ENCODE peak calls at places on chromosomes 12 and 14, in ten cellular contexts. One of them, this sample, is unnamed.

GRCh38 chr12:106801167-106801708 is 26.8 kb downstream of the RIC8B start:
- DNase-seq in Panc1: no peak
- DNase-seq in effector memory CD8-positive, alpha-beta T cell: no peak
- DNase-seq in NCI-H345: no peak
- DNase-seq in fibroblast of mammary gland: no peak
- DNase-seq in NCI-H460: no peak
- DNase-seq in activated CD4-positive, CD25-positive, alpha-beta regulatory T cell: no peak
- DNase-seq in HCT116: no peak
- DNase-seq in non-pigmented ciliary epithelial cell: no peak
- DNase-seq in breast epithelium: no peak
- DNase-seq in this sample: no peak

GRCh38 chr12:38664661-38665269 is 240.6 kb downstream of the CPNE8 start:
- DNase-seq in Panc1: no peak
- DNase-seq in effector memory CD8-positive, alpha-beta T cell: no peak
- DNase-seq in NCI-H345: no peak
- DNase-seq in fibroblast of mammary gland: peak; percentile 37
- DNase-seq in NCI-H460: peak; percentile 16
- DNase-seq in activated CD4-positive, CD25-positive, alpha-beta regulatory T cell: no peak
- DNase-seq in HCT116: peak; percentile 15
- DNase-seq in non-pigmented ciliary epithelial cell: no peak
- DNase-seq in breast epithelium: no peak
- DNase-seq in this sample: no peak

GRCh38 chr12:124915249-124916236 is 1.1 kb upstream of the UBC start:
- DNase-seq in Panc1: no peak
- DNase-seq in effector memory CD8-positive, alpha-beta T cell: no peak
- DNase-seq in NCI-H345: no peak
- DNase-seq in fibroblast of mammary gland: peak; percentile 35
- DNase-seq in NCI-H460: peak; percentile 81
- DNase-seq in activated CD4-positive, CD25-positive, alpha-beta regulatory T cell: no peak
- DNase-seq in HCT116: no peak
- DNase-seq in non-pigmented ciliary epithelial cell: no peak
- DNase-seq in breast epithelium: peak; percentile 60
- DNase-seq in this sample: peak; percentile 29

GRCh38 chr14:21917699-21918436 is 244.2 kb upstream of the OR4E1 start:
- DNase-seq in Panc1: peak; percentile 79
- DNase-seq in effector memory CD8-positive, alpha-beta T cell: peak; percentile 51
- DNase-seq in NCI-H345: peak; percentile 20
- DNase-seq in fibroblast of mammary gland: peak; percentile 52
- DNase-seq in NCI-H460: peak; percentile 44
- DNase-seq in activated CD4-positive, CD25-positive, alpha-beta regulatory T cell: peak; percentile 33
- DNase-seq in HCT116: peak; percentile 31
- DNase-seq in non-pigmented ciliary epithelial cell: peak; percentile 17
- DNase-seq in breast epithelium: no peak
- DNase-seq in this sample: peak; percentile 36

GRCh38 chr14:103281496-103282231 is 52.4 kb upstream of the EIF5 start:
- DNase-seq in Panc1: no peak
- DNase-seq in effector memory CD8-positive, alpha-beta T cell: no peak
- DNase-seq in NCI-H345: peak; percentile 15
- DNase-seq in fibroblast of mammary gland: peak; percentile 49
- DNase-seq in NCI-H460: no peak
- DNase-seq in activated CD4-positive, CD25-positive, alpha-beta regulatory T cell: no peak
- DNase-seq in HCT116: no peak
- DNase-seq in non-pigmented ciliary epithelial cell: peak; percentile 19
- DNase-seq in breast epithelium: no peak
- DNase-seq in this sample: peak; percentile 7

GRCh38 chr14:73323889-73324535 is 86.7 kb downstream of the PAPLN start:
- DNase-seq in Panc1: no peak
- DNase-seq in effector memory CD8-positive, alpha-beta T cell: no peak
- DNase-seq in NCI-H345: no peak
- DNase-seq in fibroblast of mammary gland: no peak
- DNase-seq in NCI-H460: no peak
- DNase-seq in activated CD4-positive, CD25-positive, alpha-beta regulatory T cell: no peak
- DNase-seq in HCT116: no peak
- DNase-seq in non-pigmented ciliary epithelial cell: no peak
- DNase-seq in breast epithelium: no peak
- DNase-seq in this sample: no peak

GRCh38 chr12:85057370-85057963 is 21.3 kb downstream of the LRRIQ1 start:
- DNase-seq in Panc1: peak; percentile 18
- DNase-seq in effector memory CD8-positive, alpha-beta T cell: no peak
- DNase-seq in NCI-H345: peak; percentile 41
- DNase-seq in fibroblast of mammary gland: peak; percentile 56
- DNase-seq in NCI-H460: peak; percentile 59
- DNase-seq in activated CD4-positive, CD25-positive, alpha-beta regulatory T cell: no peak
- DNase-seq in HCT116: peak; percentile 39
- DNase-seq in non-pigmented ciliary epithelial cell: no peak
- DNase-seq in breast epithelium: no peak
- DNase-seq in this sample: peak; percentile 6

GRCh38 chr12:133129368-133130037 is 571 bp downstream of the ZNF891 start:
- DNase-seq in Panc1: no peak
- DNase-seq in effector memory CD8-positive, alpha-beta T cell: no peak
- DNase-seq in NCI-H345: no peak
- DNase-seq in fibroblast of mammary gland: peak; percentile 42
- DNase-seq in NCI-H460: no peak
- DNase-seq in activated CD4-positive, CD25-positive, alpha-beta regulatory T cell: no peak
- DNase-seq in HCT116: no peak
- DNase-seq in non-pigmented ciliary epithelial cell: no peak
- DNase-seq in breast epithelium: no peak
- DNase-seq in this sample: no peak

GRCh38 chr14:29352681-29353080 is 575.0 kb downstream of the PRKD1 start:
- DNase-seq in Panc1: no peak
- DNase-seq in effector memory CD8-positive, alpha-beta T cell: no peak
- DNase-seq in NCI-H345: no peak
- DNase-seq in fibroblast of mammary gland: peak; percentile 42
- DNase-seq in NCI-H460: no peak
- DNase-seq in activated CD4-positive, CD25-positive, alpha-beta regulatory T cell: no peak
- DNase-seq in HCT116: no peak
- DNase-seq in non-pigmented ciliary epithelial cell: no peak
- DNase-seq in breast epithelium: no peak
- DNase-seq in this sample: no peak

GRCh38 chr14:38548091-38548490 is 292.2 kb upstream of the CLEC14A start:
- DNase-seq in Panc1: no peak
- DNase-seq in effector memory CD8-positive, alpha-beta T cell: no peak
- DNase-seq in NCI-H345: no peak
- DNase-seq in fibroblast of mammary gland: no peak
- DNase-seq in NCI-H460: no peak
- DNase-seq in activated CD4-positive, CD25-positive, alpha-beta regulatory T cell: no peak
- DNase-seq in HCT116: no peak
- DNase-seq in non-pigmented ciliary epithelial cell: no peak
- DNase-seq in breast epithelium: no peak
- DNase-seq in this sample: no peak

GRCh38 chr14:54538055-54538454 is 28.3 kb downstream of the CGRRF1 start:
- DNase-seq in Panc1: no peak
- DNase-seq in effector memory CD8-positive, alpha-beta T cell: no peak
- DNase-seq in NCI-H345: no peak
- DNase-seq in fibroblast of mammary gland: no peak
- DNase-seq in NCI-H460: no peak
- DNase-seq in activated CD4-positive, CD25-positive, alpha-beta regulatory T cell: no peak
- DNase-seq in HCT116: no peak
- DNase-seq in non-pigmented ciliary epithelial cell: no peak
- DNase-seq in breast epithelium: no peak
- DNase-seq in this sample: no peak

GRCh38 chr12:28824849-28825248 is 324.2 kb upstream of the FAR2 start:
- DNase-seq in Panc1: no peak
- DNase-seq in effector memory CD8-positive, alpha-beta T cell: no peak
- DNase-seq in NCI-H345: no peak
- DNase-seq in fibroblast of mammary gland: peak; percentile 11
- DNase-seq in NCI-H460: no peak
- DNase-seq in activated CD4-positive, CD25-positive, alpha-beta regulatory T cell: no peak
- DNase-seq in HCT116: no peak
- DNase-seq in non-pigmented ciliary epithelial cell: no peak
- DNase-seq in breast epithelium: no peak
- DNase-seq in this sample: no peak

GRCh38 chr14:87067597-87067996 is 925.4 kb downstream of the GALC start:
- DNase-seq in Panc1: no peak
- DNase-seq in effector memory CD8-positive, alpha-beta T cell: no peak
- DNase-seq in NCI-H345: no peak
- DNase-seq in fibroblast of mammary gland: no peak
- DNase-seq in NCI-H460: no peak
- DNase-seq in activated CD4-positive, CD25-positive, alpha-beta regulatory T cell: no peak
- DNase-seq in HCT116: no peak
- DNase-seq in non-pigmented ciliary epithelial cell: no peak
- DNase-seq in breast epithelium: no peak
- DNase-seq in this sample: no peak

GRCh38 chr14:90962505-90962904 is 97.9 kb downstream of the RPS6KA5 start:
- DNase-seq in Panc1: no peak
- DNase-seq in effector memory CD8-positive, alpha-beta T cell: no peak
- DNase-seq in NCI-H345: no peak
- DNase-seq in fibroblast of mammary gland: no peak
- DNase-seq in NCI-H460: no peak
- DNase-seq in activated CD4-positive, CD25-positive, alpha-beta regulatory T cell: no peak
- DNase-seq in HCT116: no peak
- DNase-seq in non-pigmented ciliary epithelial cell: no peak
- DNase-seq in breast epithelium: no peak
- DNase-seq in this sample: no peak

GRCh38 chr14:94612174-94612573 is at the start of gene SERPINA3:
- DNase-seq in Panc1: no peak
- DNase-seq in effector memory CD8-positive, alpha-beta T cell: no peak
- DNase-seq in NCI-H345: no peak
- DNase-seq in fibroblast of mammary gland: peak; percentile 41
- DNase-seq in NCI-H460: no peak
- DNase-seq in activated CD4-positive, CD25-positive, alpha-beta regulatory T cell: no peak
- DNase-seq in HCT116: no peak
- DNase-seq in non-pigmented ciliary epithelial cell: no peak
- DNase-seq in breast epithelium: no peak
- DNase-seq in this sample: no peak

GRCh38 chr14:21894003-21894897 is 220.6 kb upstream of the OR4E1 start:
- DNase-seq in Panc1: no peak
- DNase-seq in effector memory CD8-positive, alpha-beta T cell: peak; percentile 32
- DNase-seq in NCI-H345: no peak
- DNase-seq in fibroblast of mammary gland: no peak
- DNase-seq in NCI-H460: no peak
- DNase-seq in activated CD4-positive, CD25-positive, alpha-beta regulatory T cell: peak; percentile 16
- DNase-seq in HCT116: no peak
- DNase-seq in non-pigmented ciliary epithelial cell: no peak
- DNase-seq in breast epithelium: peak; percentile 53
- DNase-seq in this sample: no peak

GRCh38 chr14:79564371-79564770 is 646.9 kb downstream of the DIO2 start:
- DNase-seq in Panc1: no peak
- DNase-seq in effector memory CD8-positive, alpha-beta T cell: no peak
- DNase-seq in NCI-H345: no peak
- DNase-seq in fibroblast of mammary gland: no peak
- DNase-seq in NCI-H460: no peak
- DNase-seq in activated CD4-positive, CD25-positive, alpha-beta regulatory T cell: no peak
- DNase-seq in HCT116: no peak
- DNase-seq in non-pigmented ciliary epithelial cell: no peak
- DNase-seq in breast epithelium: no peak
- DNase-seq in this sample: no peak

GRCh38 chr12:2804390-2805145 is 7.9 kb upstream of the ITFG2 start:
- DNase-seq in Panc1: no peak
- DNase-seq in effector memory CD8-positive, alpha-beta T cell: no peak
- DNase-seq in NCI-H345: peak; percentile 53
- DNase-seq in fibroblast of mammary gland: peak; percentile 68
- DNase-seq in NCI-H460: no peak
- DNase-seq in activated CD4-positive, CD25-positive, alpha-beta regulatory T cell: no peak
- DNase-seq in HCT116: no peak
- DNase-seq in non-pigmented ciliary epithelial cell: no peak
- DNase-seq in breast epithelium: no peak
- DNase-seq in this sample: no peak

GRCh38 chr14:68291820-68292219 is 472.2 kb downstream of the RAD51B start:
- DNase-seq in Panc1: no peak
- DNase-seq in effector memory CD8-positive, alpha-beta T cell: no peak
- DNase-seq in NCI-H345: no peak
- DNase-seq in fibroblast of mammary gland: no peak
- DNase-seq in NCI-H460: no peak
- DNase-seq in activated CD4-positive, CD25-positive, alpha-beta regulatory T cell: no peak
- DNase-seq in HCT116: peak; percentile 37
- DNase-seq in non-pigmented ciliary epithelial cell: no peak
- DNase-seq in breast epithelium: no peak
- DNase-seq in this sample: no peak

GRCh38 chr12:47078733-47079364 is 572 bp upstream of the PCED1B start:
- DNase-seq in Panc1: no peak
- DNase-seq in effector memory CD8-positive, alpha-beta T cell: peak; percentile 31
- DNase-seq in NCI-H345: peak; percentile 11
- DNase-seq in fibroblast of mammary gland: no peak
- DNase-seq in NCI-H460: no peak
- DNase-seq in activated CD4-positive, CD25-positive, alpha-beta regulatory T cell: peak; percentile 9
- DNase-seq in HCT116: no peak
- DNase-seq in non-pigmented ciliary epithelial cell: no peak
- DNase-seq in breast epithelium: no peak
- DNase-seq in this sample: peak; percentile 42

GRCh38 chr14:33660248-33660647 is 290.6 kb downstream of the EGLN3 start:
- DNase-seq in Panc1: no peak
- DNase-seq in effector memory CD8-positive, alpha-beta T cell: no peak
- DNase-seq in NCI-H345: no peak
- DNase-seq in fibroblast of mammary gland: no peak
- DNase-seq in NCI-H460: no peak
- DNase-seq in activated CD4-positive, CD25-positive, alpha-beta regulatory T cell: no peak
- DNase-seq in HCT116: no peak
- DNase-seq in non-pigmented ciliary epithelial cell: no peak
- DNase-seq in breast epithelium: no peak
- DNase-seq in this sample: no peak

GRCh38 chr14:21054123-21054767 is 3.4 kb upstream of the RNASE8 start:
- DNase-seq in Panc1: no peak
- DNase-seq in effector memory CD8-positive, alpha-beta T cell: no peak
- DNase-seq in NCI-H345: no peak
- DNase-seq in fibroblast of mammary gland: no peak
- DNase-seq in NCI-H460: no peak
- DNase-seq in activated CD4-positive, CD25-positive, alpha-beta regulatory T cell: no peak
- DNase-seq in HCT116: no peak
- DNase-seq in non-pigmented ciliary epithelial cell: no peak
- DNase-seq in breast epithelium: no peak
- DNase-seq in this sample: no peak